ENCODE peak calls at places on chromosomes 7 and 10, in ten cellular contexts. M is keratinocyte; X is dermis microvascular lymphatic vessel endothelial cell; G is gastrocnemius medialis; V is CD4-positive, alpha-beta T cell; F is colonic mucosa; Z is NCI-H2081 treated with DMSO at 0.1 percent for 48 hours; S is amniotic stem cell; Q is stimulated activated CD8-positive, alpha-beta memory T cell treated with anti-CD3 and anti-CD28 coated beads, Interleukin-7, amount 100 ng/mL, for 1 hour; O is Ammon's horn. H is an unnamed sample.
A peak's percentile ranks its signal among the peaks of the same experiment; 100 is the strongest.

GRCh38 chr7:84786073-84786472 is 400.8 kb downstream of the SEMA3D start:
- DNase-seq in S (no peak), M (no peak), O (no peak), G (no peak), F (no peak), X (no peak), Q (no peak), Z (no peak), V (no peak), H (no peak)

GRCh38 chr7:13321321-13321720 is 633.9 kb downstream of the ARL4A start:
- DNase-seq in O (no peak), G (no peak), M (no peak), S (no peak), X (no peak), F (no peak), Q (no peak), Z (no peak), V (no peak), H (no peak)

GRCh38 chr10:127145173-127145572 is 51.2 kb downstream of the INSYN2A start:
- DNase-seq in G (no peak), Z (no peak), F (no peak), V (no peak), Q (no peak), M (no peak), O (no peak), X (peak; percentile 7), S (no peak), H (peak; percentile 21)

GRCh38 chr7:74338366-74339108 is 49.3 kb downstream of the CLIP2 start:
- DNase-seq in S (no peak), Z (no peak), Q (no peak), G (no peak), V (no peak), O (no peak), F (no peak), M (no peak), X (no peak), H (no peak)

GRCh38 chr10:132703305-132704007 is 82.5 kb downstream of the NKX6-2 start:
- DNase-seq in G (no peak), Z (no peak), M (no peak), Q (no peak), X (no peak), S (no peak), O (no peak), F (no peak), V (no peak), H (no peak)

GRCh38 chr10:4013651-4014085 is 228.7 kb upstream of the KLF6 start:
- DNase-seq in M (no peak), Z (no peak), G (no peak), Q (no peak), F (peak; percentile 16), S (no peak), V (no peak), X (no peak), O (no peak), H (no peak)

GRCh38 chr10:81018898-81019890 is 481.5 kb downstream of the SH2D4B start:
- DNase-seq in F (no peak), G (no peak), V (no peak), Q (no peak), M (no peak), O (peak; percentile 73), X (peak; percentile 43), S (no peak), Z (no peak), H (no peak)

GRCh38 chr10:24456319-24456718 is 247.4 kb downstream of the KIAA1217 start:
- DNase-seq in O (no peak), G (no peak), Q (no peak), S (peak; percentile 48), M (no peak), V (no peak), F (no peak), Z (no peak), X (no peak), H (no peak)

GRCh38 chr7:100852048-100852872 is at the start of gene SLC12A9:
- DNase-seq in F (peak; percentile 93), O (peak; percentile 94), G (peak; percentile 76), V (peak; percentile 75), X (peak; percentile 92), M (no peak), S (peak; percentile 71), Z (peak; percentile 57), Q (peak; percentile 68), H (peak; percentile 77)

GRCh38 chr7:107966701-107967100 is 36.3 kb downstream of the LAMB1 start:
- DNase-seq in S (peak; percentile 40), X (peak; percentile 37), G (no peak), O (no peak), Q (no peak), F (no peak), Z (no peak), M (no peak), V (no peak), H (peak; percentile 42)

GRCh38 chr7:88922944-88923343 is 127.4 kb upstream of the TEX47 start:
- DNase-seq in M (no peak), O (no peak), Q (no peak), X (no peak), F (no peak), S (no peak), V (no peak), Z (no peak), G (no peak), H (no peak)

GRCh38 chr7:131329176-131329570 is 1.5 kb downstream of the MKLN1 start:
- DNase-seq in Z (no peak), X (peak; percentile 5), F (no peak), S (no peak), O (peak; percentile 13), M (no peak), Q (no peak), G (peak; percentile 23), V (no peak), H (peak; percentile 34)

GRCh38 chr7:45089314-45089891 is 634 bp upstream of the NACAD start:
- DNase-seq in Q (peak; percentile 20), Z (peak; percentile 39), V (peak; percentile 50), G (peak; percentile 15), O (peak; percentile 97), S (peak; percentile 2), M (no peak), F (peak; percentile 54), X (peak; percentile 33), H (no peak)

GRCh38 chr7:95865716-95866371 is 93.5 kb downstream of the DYNC1I1 start:
- DNase-seq in Q (no peak), V (no peak), M (no peak), G (no peak), Z (no peak), S (no peak), X (peak; percentile 31), F (no peak), O (no peak), H (no peak)

GRCh38 chr7:152459724-152460251 is 24.0 kb upstream of the KMT2C start:
- DNase-seq in G (peak; percentile 23), Q (no peak), V (no peak), O (peak; percentile 60), F (peak; percentile 22), Z (peak; percentile 32), S (peak; percentile 8), M (no peak), X (no peak), H (no peak)

GRCh38 chr7:127383123-127383835 is 9.2 kb downstream of the ZNF800 start:
- DNase-seq in Q (no peak), M (no peak), S (no peak), V (no peak), X (peak; percentile 11), Z (no peak), G (no peak), F (no peak), O (no peak), H (no peak)

GRCh38 chr10:96271017-96271815 is at the start of gene BLNK:
- DNase-seq in V (no peak), Z (no peak), X (no peak), G (peak; percentile 73), S (no peak), F (peak; percentile 80), Q (no peak), M (no peak), O (peak; percentile 70), H (no peak)

GRCh38 chr7:139362302-139362701 is 2.6 kb downstream of the LUC7L2 start:
- DNase-seq in M (no peak), Q (no peak), F (no peak), O (no peak), S (no peak), V (no peak), X (no peak), Z (no peak), G (no peak), H (no peak)

GRCh38 chr10:132909491-132910071 is 32.8 kb downstream of the CFAP46 start:
- DNase-seq in X (no peak), V (no peak), Q (no peak), S (no peak), F (no peak), M (no peak), G (no peak), O (no peak), Z (no peak), H (no peak)

GRCh38 chr10:97991875-97992274 is 38.5 kb downstream of the CRTAC1 start:
- DNase-seq in S (no peak), X (peak; percentile 38), M (no peak), G (no peak), V (no peak), Z (no peak), O (no peak), F (no peak), Q (no peak), H (no peak)

GRCh38 chr7:29565634-29565981 is 2.0 kb downstream of the PRR15 start:
- DNase-seq in X (no peak), G (no peak), O (no peak), F (no peak), M (no peak), S (no peak), Z (no peak), V (no peak), Q (no peak), H (no peak)

GRCh38 chr10:32384185-32384584 is 37.2 kb upstream of the EPC1 start:
- DNase-seq in F (peak; percentile 78), O (no peak), M (no peak), X (no peak), V (no peak), G (no peak), S (no peak), Q (no peak), Z (no peak), H (no peak)

GRCh38 chr10:70551971-70552422 is 50.5 kb downstream of the PRF1 start:
- DNase-seq in Z (no peak), X (no peak), Q (no peak), F (no peak), S (peak; percentile 82), O (no peak), V (no peak), M (no peak), G (no peak), H (no peak)

GRCh38 chr7:81150951-81151361 is 232.1 kb upstream of the SEMA3C start:
- DNase-seq in Q (no peak), M (no peak), S (no peak), X (no peak), Z (peak; percentile 19), G (peak; percentile 38), V (no peak), F (no peak), O (peak; percentile 77), H (no peak)

GRCh38 chr7:8255680-8256656 is 6.0 kb downstream of the ICA1 start:
- DNase-seq in G (no peak), O (no peak), Z (no peak), V (no peak), F (no peak), S (no peak), Q (no peak), X (no peak), M (no peak), H (no peak)

GRCh38 chr7:142856565-142857245 is 1.8 kb downstream of the EPHB6 start:
- DNase-seq in X (no peak), G (no peak), Z (no peak), O (no peak), Q (no peak), S (no peak), V (no peak), M (no peak), F (no peak), H (no peak)

GRCh38 chr7:91567111-91568012 is 303.1 kb downstream of the FZD1 start:
- DNase-seq in F (no peak), Q (no peak), O (no peak), X (no peak), G (no peak), M (no peak), Z (no peak), S (no peak), V (no peak), H (no peak)

GRCh38 chr10:128125944-128126764 is at the start of gene MKI67:
- DNase-seq in X (peak; percentile 90), Z (peak; percentile 41), Q (peak; percentile 78), G (peak; percentile 64), V (peak; percentile 82), F (peak; percentile 94), S (peak; percentile 76), M (no peak), O (peak; percentile 79), H (peak; percentile 71)

H was measured in SW 1271.